ENCODE peak calls at places on chromosomes 3 and 15, in nine cellular contexts. P is anterior cingulate cortex; R is stimulated activated CD4-positive, alpha-beta T cell treated with anti-CD3 and anti-CD28 coated beads, Interleukin-12 subunit alpha, Interleukin-12 subunit beta, amount 100 ng/mL, for 4 hours; G is stimulated activated CD8-positive, alpha-beta memory T cell treated with anti-CD3 and anti-CD28 coated beads, Interleukin-15, amount 100 ng/mL, for 24 hours; J is activated gamma-delta T cell treated with Interleukin-2 at 50 U/mL for 16 hours; A is GM23248; K is fibroblast of gingiva; I is NCI-H226; Z is endothelial cell. O is an unnamed sample.

GRCh38 chr3:40477671-40478070 is 749 bp downstream of the ZNF619 start:
- DNase-seq in P (no peak), R (no peak), G (no peak), J (no peak), A (no peak), K (no peak), I (no peak), Z (no peak), O (no peak)

GRCh38 chr3:12136371-12136770 is 22.3 kb downstream of the TIMP4 start:
- DNase-seq in P (no peak), R (no peak), G (no peak), J (no peak), A (no peak), K (no peak), I (no peak), Z (no peak), O (no peak)

GRCh38 chr3:79297242-79297641 is 470.6 kb downstream of the ROBO1 start:
- DNase-seq in P (no peak), R (no peak), G (no peak), J (no peak), A (peak), K (peak), I (peak), Z (no peak), O (peak)

GRCh38 chr3:191246628-191247027 is 47.6 kb downstream of the OSTN start:
- DNase-seq in P (no peak), R (no peak), G (no peak), J (no peak), A (peak), K (peak), I (peak), Z (no peak), O (no peak)

GRCh38 chr3:119322021-119322522 is 27.9 kb downstream of the ARHGAP31 start:
- DNase-seq in P (no peak), R (no peak), G (no peak), J (no peak), A (peak), K (no peak), I (no peak), Z (no peak), O (no peak)

GRCh38 chr3:108804437-108804836 is 18.1 kb upstream of the TRAT1 start:
- DNase-seq in P (no peak), R (no peak), G (no peak), J (no peak), A (no peak), K (no peak), I (no peak), Z (no peak), O (no peak)

GRCh38 chr3:100041328-100041749 is 73.0 kb downstream of the FILIP1L start:
- DNase-seq in P (no peak), R (no peak), G (no peak), J (no peak), A (peak), K (peak), I (peak), Z (no peak), O (peak)

GRCh38 chr15:82830427-82831173 is 21.2 kb downstream of the WHAMM start:
- DNase-seq in P (no peak), R (no peak), G (no peak), J (no peak), A (no peak), K (no peak), I (no peak), Z (no peak), O (no peak)

GRCh38 chr3:80618295-80619256 is 850.8 kb upstream of the ROBO1 start:
- DNase-seq in P (no peak), R (no peak), G (no peak), J (no peak), A (no peak), K (no peak), I (no peak), Z (no peak), O (no peak)

GRCh38 chr15:28012231-28012630 is 86.9 kb downstream of the OCA2 start:
- DNase-seq in P (no peak), R (no peak), G (no peak), J (no peak), A (no peak), K (no peak), I (no peak), Z (no peak), O (no peak)

GRCh38 chr3:72441284-72441994 is 406.8 kb downstream of the SHQ1 start:
- DNase-seq in P (no peak), R (no peak), G (no peak), J (no peak), A (peak), K (no peak), I (peak), Z (no peak), O (no peak)

GRCh38 chr3:116440196-116440595 is 5.1 kb downstream of the LSAMP start:
- DNase-seq in P (no peak), R (no peak), G (no peak), J (no peak), A (peak), K (no peak), I (no peak), Z (no peak), O (no peak)

GRCh38 chr3:10185804-10186762 is 21.4 kb downstream of the IRAK2 start:
- DNase-seq in P (no peak), R (no peak), G (no peak), J (peak), A (no peak), K (peak), I (no peak), Z (no peak), O (no peak)

GRCh38 chr15:56491110-56491722 is 26.3 kb upstream of the MNS1 start:
- DNase-seq in P (no peak), R (peak), G (no peak), J (peak), A (peak), K (peak), I (peak), Z (peak), O (peak)

GRCh38 chr3:45552031-45552772 is 42.3 kb upstream of the LIMD1 start:
- DNase-seq in P (no peak), R (no peak), G (no peak), J (no peak), A (peak), K (no peak), I (no peak), Z (no peak), O (no peak)

GRCh38 chr15:42274693-42274971 is 1.4 kb upstream of the TMEM87A start:
- DNase-seq in P (no peak), R (no peak), G (no peak), J (no peak), A (no peak), K (no peak), I (no peak), Z (no peak), O (no peak)

GRCh38 chr15:63291507-63291906 is 14.1 kb downstream of the APH1B start:
- DNase-seq in P (no peak), R (no peak), G (no peak), J (no peak), A (peak), K (peak), I (peak), Z (no peak), O (no peak)

GRCh38 chr15:73899197-73900128 is 26.1 kb downstream of the TBC1D21 start:
- DNase-seq in P (no peak), R (no peak), G (no peak), J (no peak), A (peak), K (peak), I (no peak), Z (no peak), O (no peak)

GRCh38 chr3:8441969-8442559 is 59.6 kb upstream of the LMCD1 start:
- DNase-seq in P (no peak), R (no peak), G (no peak), J (no peak), A (peak), K (peak), I (peak), Z (peak), O (peak)

GRCh38 chr3:29281265-29282228 is 676 bp downstream of the RBMS3 start:
- DNase-seq in P (no peak), R (no peak), G (no peak), J (no peak), A (peak), K (peak), I (peak), Z (peak), O (peak)

GRCh38 chr3:40597441-40597840 is 72.7 kb downstream of the ZNF621 start:
- DNase-seq in P (no peak), R (no peak), G (no peak), J (no peak), A (peak), K (no peak), I (peak), Z (no peak), O (no peak)

GRCh38 chr15:43085921-43086320 is 19.9 kb downstream of the UBR1 start:
- DNase-seq in P (no peak), R (no peak), G (no peak), J (no peak), A (peak), K (peak), I (no peak), Z (no peak), O (no peak)

GRCh38 chr3:119911748-119912147 is 129.8 kb downstream of the NR1I2 start:
- DNase-seq in P (no peak), R (no peak), G (no peak), J (no peak), A (no peak), K (no peak), I (no peak), Z (no peak), O (no peak)

GRCh38 chr3:15941958-15942357 is 144.2 kb upstream of the ANKRD28 start:
- DNase-seq in P (no peak), R (no peak), G (no peak), J (no peak), A (peak), K (no peak), I (no peak), Z (no peak), O (no peak)

GRCh38 chr3:139935866-139936817 is 1.2 kb downstream of the CLSTN2 start:
- DNase-seq in P (no peak), R (no peak), G (no peak), J (no peak), A (peak), K (no peak), I (no peak), Z (peak), O (peak)

GRCh38 chr3:71997066-71997653 is 212.2 kb upstream of the PROK2 start:
- DNase-seq in P (no peak), R (no peak), G (no peak), J (no peak), A (peak), K (no peak), I (no peak), Z (no peak), O (no peak)

GRCh38 chr15:99146661-99147060 is 41.8 kb downstream of the SYNM start:
- DNase-seq in P (no peak), R (no peak), G (no peak), J (no peak), A (no peak), K (no peak), I (no peak), Z (no peak), O (no peak)

GRCh38 chr3:26652157-26652556 is 29.6 kb downstream of the LRRC3B start:
- DNase-seq in P (peak), R (no peak), G (no peak), J (no peak), A (no peak), K (no peak), I (no peak), Z (no peak), O (no peak)

GRCh38 chr3:9831253-9831652 is 12.6 kb downstream of the RPUSD3 start:
- DNase-seq in P (no peak), R (no peak), G (no peak), J (no peak), A (no peak), K (no peak), I (no peak), Z (no peak), O (no peak)

GRCh38 chr3:73213906-73214305 is 152.4 kb downstream of the EBLN2 start:
- DNase-seq in P (no peak), R (no peak), G (no peak), J (no peak), A (peak), K (peak), I (peak), Z (no peak), O (no peak)

GRCh38 chr3:185507883-185508282 is 9.0 kb upstream of the TMEM41A start:
- DNase-seq in P (no peak), R (no peak), G (no peak), J (no peak), A (no peak), K (no peak), I (no peak), Z (no peak), O (no peak)

GRCh38 chr15:95492388-95493070 is 838.0 kb upstream of the NR2F2 start:
- DNase-seq in P (no peak), R (no peak), G (no peak), J (no peak), A (no peak), K (no peak), I (no peak), Z (no peak), O (no peak)

GRCh38 chr3:149586871-149587270 is 71.0 kb downstream of the WWTR1 start:
- DNase-seq in P (no peak), R (no peak), G (no peak), J (no peak), A (peak), K (no peak), I (peak), Z (no peak), O (no peak)

GRCh38 chr3:76827647-76828273 is 212.1 kb upstream of the ROBO2 start:
- DNase-seq in P (no peak), R (no peak), G (no peak), J (no peak), A (no peak), K (no peak), I (no peak), Z (no peak), O (no peak)

GRCh38 chr15:83858820-83859505 is 205.0 kb downstream of the ADAMTSL3 start:
- DNase-seq in P (no peak), R (no peak), G (no peak), J (no peak), A (no peak), K (peak), I (peak), Z (no peak), O (no peak)

GRCh38 chr3:142904639-142905441 is 16.0 kb upstream of the PCOLCE2 start:
- DNase-seq in P (no peak), R (no peak), G (no peak), J (no peak), A (peak), K (no peak), I (no peak), Z (no peak), O (peak)

GRCh38 chr15:73873889-73874511 is 636 bp downstream of the TBC1D21 start:
- DNase-seq in P (no peak), R (no peak), G (no peak), J (peak), A (peak), K (peak), I (peak), Z (peak), O (peak)

GRCh38 chr3:111498022-111498421 is 44.0 kb upstream of the CD96 start:
- DNase-seq in P (no peak), R (no peak), G (no peak), J (no peak), A (no peak), K (no peak), I (no peak), Z (no peak), O (no peak)

GRCh38 chr3:156553705-156554356 is 1.1 kb downstream of the SSR3 start:
- DNase-seq in P (no peak), R (no peak), G (no peak), J (no peak), A (peak), K (peak), I (peak), Z (no peak), O (peak)